ENCODE peak calls at places on chromosome 18, in four cellular contexts. W, B, R and T are unnamed samples.

GRCh38 chr18:37251679-37252078 is 313.9 kb downstream of the CELF4 start:
- DNase-seq in W (peak; percentile 40), B (no peak), R (no peak), T (no peak)

GRCh38 chr18:832085-832681 is 20.1 kb upstream of the YES1 start:
- DNase-seq in W (peak; percentile 18), B (peak; percentile 77), R (no peak), T (no peak)

GRCh38 chr18:31424383-31424988 is 23.1 kb upstream of the DSG3 start:
- DNase-seq in W (peak; percentile 39), B (peak; percentile 27), R (no peak), T (peak; percentile 48)

GRCh38 chr18:8616026-8616401 is 6.8 kb downstream of the RAB12 start:
- DNase-seq in W (no peak), B (no peak), R (no peak), T (no peak)

GRCh38 chr18:47594621-47595086 is 335.8 kb downstream of the SMAD2 start:
- DNase-seq in W (no peak), B (no peak), R (no peak), T (no peak)

GRCh38 chr18:29034113-29034856 is 857.4 kb upstream of the CDH2 start:
- DNase-seq in W (no peak), B (no peak), R (no peak), T (no peak)

GRCh38 chr18:415627-416612 is 84.6 kb downstream of the COLEC12 start:
- DNase-seq in W (no peak), B (no peak), R (no peak), T (peak; percentile 25)

GRCh38 chr18:79529991-79530390 is 134.3 kb downstream of the NFATC1 start:
- DNase-seq in W (peak; percentile 0), B (no peak), R (peak; percentile 49), T (no peak)

GRCh38 chr18:55384551-55385275 is 203.3 kb downstream of the TCF4 start:
- DNase-seq in W (peak; percentile 25), B (peak; percentile 51), R (no peak), T (peak; percentile 45)

GRCh38 chr18:26071725-26072124 is 18.7 kb downstream of the SS18 start:
- DNase-seq in W (no peak), B (no peak), R (no peak), T (peak; percentile 21)

GRCh38 chr18:11561293-11561692 is 48.1 kb upstream of the SLC35G4 start:
- DNase-seq in W (no peak), B (no peak), R (no peak), T (no peak)

GRCh38 chr18:23357992-23358594 is 95.0 kb upstream of the RIOK3 start:
- DNase-seq in W (peak; percentile 42), B (no peak), R (peak; percentile 80), T (no peak)

GRCh38 chr18:51751901-51752300 is 554.4 kb upstream of the MEX3C start:
- DNase-seq in W (no peak), B (no peak), R (no peak), T (no peak)

GRCh38 chr18:58908006-58908405 is 43.3 kb downstream of the ZNF532 start:
- DNase-seq in W (no peak), B (no peak), R (no peak), T (no peak)

GRCh38 chr18:42578781-42579180 is 536.7 kb downstream of the RIT2 start:
- DNase-seq in W (no peak), B (no peak), R (no peak), T (peak; percentile 22)

GRCh38 chr18:55587341-55588000 is 521 bp downstream of the TCF4 start:
- DNase-seq in W (peak; percentile 21), B (peak; percentile 43), R (no peak), T (peak; percentile 14)

GRCh38 chr18:9788860-9789259 is 80.8 kb downstream of the RAB31 start:
- DNase-seq in W (no peak), B (no peak), R (no peak), T (no peak)

GRCh38 chr18:56200381-56200831 is 438.0 kb downstream of the TXNL1 start:
- DNase-seq in W (no peak), B (no peak), R (no peak), T (peak; percentile 63)

GRCh38 chr18:3970929-3971328 is 484.2 kb downstream of the DLGAP1 start:
- DNase-seq in W (no peak), B (no peak), R (no peak), T (no peak)

GRCh38 chr18:9951022-9951859 is 37.4 kb downstream of the VAPA start:
- DNase-seq in W (peak; percentile 25), B (peak; percentile 34), R (no peak), T (peak; percentile 67)

GRCh38 chr18:37705016-37705415 is 139.4 kb upstream of the CELF4 start:
- DNase-seq in W (no peak), B (no peak), R (no peak), T (no peak)

GRCh38 chr18:45775241-45775676 is 50.2 kb upstream of the SIGLEC15 start:
- DNase-seq in W (peak; percentile 75), B (peak; percentile 23), R (peak; percentile 84), T (peak; percentile 45)

GRCh38 chr18:36127866-36128845 is 984 bp downstream of the SLC39A6 start:
- DNase-seq in W (peak; percentile 21), B (peak; percentile 39), R (no peak), T (peak; percentile 12)

GRCh38 chr18:1252534-1252933 is 347.9 kb downstream of the ADCYAP1 start:
- DNase-seq in W (no peak), B (no peak), R (no peak), T (no peak)

GRCh38 chr18:12076424-12077140 is 17.1 kb upstream of the ANKRD62 start:
- DNase-seq in W (peak; percentile 61), B (no peak), R (no peak), T (no peak)

GRCh38 chr18:55356815-55357214 is 231.2 kb downstream of the TCF4 start:
- DNase-seq in W (no peak), B (no peak), R (no peak), T (no peak)

GRCh38 chr18:76984193-76985155 is 148.1 kb downstream of the MBP start:
- DNase-seq in W (no peak), B (no peak), R (no peak), T (no peak)

GRCh38 chr18:23703057-23703986 is 14.1 kb downstream of the LAMA3 start:
- DNase-seq in W (peak; percentile 39), B (peak; percentile 46), R (no peak), T (peak; percentile 81)

GRCh38 chr18:666177-666576 is 8.7 kb downstream of the TYMS start:
- DNase-seq in W (no peak), B (peak; percentile 41), R (no peak), T (no peak)

GRCh38 chr18:24114924-24115549 is 23.8 kb upstream of the CABYR start:
- DNase-seq in W (no peak), B (no peak), R (no peak), T (no peak)

GRCh38 chr18:26046419-26047077 is 43.9 kb downstream of the SS18 start:
- DNase-seq in W (no peak), B (no peak), R (no peak), T (no peak)

GRCh38 chr18:27839141-27839540 is 337.8 kb downstream of the CDH2 start:
- DNase-seq in W (no peak), B (no peak), R (no peak), T (peak; percentile 94)

GRCh38 chr18:70536370-70537062 is 247.7 kb downstream of the SOCS6 start:
- DNase-seq in W (no peak), B (no peak), R (no peak), T (no peak)

GRCh38 chr18:2960983-2961696 is 51.8 kb downstream of the LPIN2 start:
- DNase-seq in W (no peak), B (no peak), R (no peak), T (no peak)

GRCh38 chr18:2961828-2962227 is 51.1 kb downstream of the LPIN2 start:
- DNase-seq in W (no peak), B (no peak), R (no peak), T (no peak)

GRCh38 chr18:2964349-2965010 is 48.5 kb downstream of the LPIN2 start:
- DNase-seq in W (no peak), B (no peak), R (no peak), T (no peak)

GRCh38 chr18:2965797-2966196 is 47.1 kb downstream of the LPIN2 start:
- DNase-seq in W (no peak), B (no peak), R (no peak), T (no peak)

GRCh38 chr18:2963048-2963447 is 49.9 kb downstream of the LPIN2 start:
- DNase-seq in W (no peak), B (no peak), R (no peak), T (no peak)
- H3K27ac ChIP-seq in W (no peak overlapping the region), B (no peak overlapping the region), R (peak overlapping the region; percentile 31), T (no peak overlapping the region)

GRCh38 chr18:50460691-50461090 is 85.8 kb downstream of the SKA1 start:
- DNase-seq in W (no peak), B (no peak), R (no peak), T (no peak)

GRCh38 chr18:50458796-50459195 is 84.0 kb downstream of the SKA1 start:
- DNase-seq in W (no peak), B (no peak), R (no peak), T (no peak)

GRCh38 chr18:50458366-50458765 is 83.5 kb downstream of the SKA1 start:
- DNase-seq in W (no peak), B (no peak), R (no peak), T (no peak)

GRCh38 chr18:50460062-50460461 is 85.2 kb downstream of the SKA1 start:
- DNase-seq in W (no peak), B (no peak), R (no peak), T (no peak)

DNA sequence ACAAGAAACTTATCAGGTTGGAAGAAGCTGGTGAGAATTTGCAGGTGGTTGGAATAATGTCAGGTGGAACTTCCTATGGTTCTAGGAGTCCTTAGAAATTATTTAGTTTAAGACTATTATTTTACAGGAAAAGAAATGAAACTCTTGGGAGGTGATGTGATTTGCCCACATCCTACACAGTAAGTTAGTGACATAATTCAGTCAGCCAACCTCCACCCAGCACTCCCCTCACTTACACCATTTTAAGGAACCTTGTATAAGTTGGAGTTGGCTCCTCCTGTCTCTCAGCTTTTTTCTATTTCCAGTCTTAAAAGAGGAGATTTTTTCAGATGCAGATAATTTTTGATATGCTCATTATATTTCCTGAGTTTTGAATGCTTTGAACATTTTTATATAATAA is 86.4 kb downstream of the SKA1 start:
- DNase-seq in W (no peak), B (no peak), R (no peak), T (no peak)
- H3K36me3 ChIP-seq in W (no peaks in the 10 kb centered on the region), B (no peaks in the 10 kb centered on the region), R (no peaks in the 10 kb centered on the region), T (no peaks in the 10 kb centered on the region)

DNA sequence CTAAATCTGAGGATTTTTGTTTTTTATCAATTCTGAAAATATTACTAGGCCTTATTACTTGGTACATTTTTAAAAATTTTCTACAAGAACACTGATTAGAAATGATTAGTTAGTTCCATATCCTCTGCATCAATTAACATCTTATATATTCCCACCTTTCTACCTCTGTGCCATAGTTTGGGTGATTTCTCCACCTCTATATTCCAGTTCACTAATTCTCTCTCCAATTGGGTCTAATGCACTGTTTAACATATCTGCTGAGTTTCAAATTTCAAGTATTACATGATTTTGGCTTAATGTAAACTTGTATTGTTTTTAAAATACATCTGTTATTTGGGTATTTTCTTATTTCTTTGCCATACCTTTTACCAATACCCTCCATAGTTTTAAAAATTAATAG is 705.7 kb upstream of the SALL3 start:
- DNase-seq in W (no peak), B (no peak), R (no peak), T (no peak)
- H3K27ac ChIP-seq in W (no peak overlapping the region), B (no peak overlapping the region), R (no peak overlapping the region), T (no peak overlapping the region)

GRCh38 chr18:13429016-13429415 is 210.5 kb downstream of the LDLRAD4 start:
- DNase-seq in W (no peak), B (no peak), R (peak; percentile 57), T (no peak)
- H3K36me3 ChIP-seq in W (no peaks in the 10 kb centered on the region), B (no peaks in the 10 kb centered on the region), R (no peaks in the 10 kb centered on the region), T (no peaks in the 10 kb centered on the region)